ENCODE peak calls at places on chromosomes 1 and 21, in eight cellular contexts. V, F, B, P, S, N, R and Z are unnamed samples.

GRCh38 chr1:19310720-19311502 is 1.0 kb downstream of the AKR7A2 start:
- DNase-seq in V (peak), F (no peak), B (no peak), P (no peak), S (no peak), N (no peak), R (peak), Z (no peak)

GRCh38 chr1:66943361-66943969 is 18.7 kb downstream of the MIER1 start:
- DNase-seq in V (no peak), F (no peak), B (no peak), P (no peak), S (no peak), N (no peak), R (no peak), Z (no peak)

GRCh38 chr1:3981746-3982505 is 81.9 kb upstream of the C1orf174 start:
- DNase-seq in V (peak), F (no peak), B (no peak), P (no peak), S (no peak), N (no peak), R (no peak), Z (no peak)

GRCh38 chr1:64540265-64540791 is 70.4 kb downstream of the CACHD1 start:
- DNase-seq in V (no peak), F (no peak), B (no peak), P (no peak), S (no peak), N (no peak), R (no peak), Z (peak)

GRCh38 chr21:14526816-14527689 is 19.1 kb downstream of the SAMSN1 start:
- DNase-seq in V (no peak), F (no peak), B (no peak), P (no peak), S (no peak), N (no peak), R (no peak), Z (no peak)

GRCh38 chr1:247474367-247474766 is 16.5 kb upstream of the OR2B11 start:
- DNase-seq in V (no peak), F (no peak), B (no peak), P (no peak), S (no peak), N (no peak), R (no peak), Z (no peak)

GRCh38 chr1:41379741-41380130 is 18.5 kb downstream of the FOXO6 start:
- DNase-seq in V (no peak), F (no peak), B (no peak), P (no peak), S (no peak), N (no peak), R (no peak), Z (no peak)

GRCh38 chr1:234188454-234188792 is 184.8 kb upstream of the COA6 start:
- DNase-seq in V (no peak), F (no peak), B (no peak), P (no peak), S (no peak), N (no peak), R (no peak), Z (peak)

GRCh38 chr1:203402609-203403337 is 51.9 kb upstream of the FMOD start:
- DNase-seq in V (no peak), F (no peak), B (no peak), P (no peak), S (peak), N (no peak), R (no peak), Z (no peak)

GRCh38 chr1:150981805-150982712 is at the start of gene ANXA9:
- DNase-seq in V (no peak), F (no peak), B (no peak), P (no peak), S (no peak), N (no peak), R (peak), Z (no peak)

GRCh38 chr1:67743072-67743725 is 58.2 kb downstream of the GADD45A start:
- DNase-seq in V (no peak), F (no peak), B (no peak), P (no peak), S (no peak), N (no peak), R (no peak), Z (no peak)

GRCh38 chr1:199018471-199019135 is 379.8 kb downstream of the PTPRC start:
- DNase-seq in V (no peak), F (no peak), B (no peak), P (no peak), S (no peak), N (no peak), R (no peak), Z (no peak)

GRCh38 chr1:64631346-64632052 is 113.4 kb upstream of the RAVER2 start:
- DNase-seq in V (no peak), F (no peak), B (no peak), P (no peak), S (no peak), N (no peak), R (no peak), Z (peak)

GRCh38 chr21:43191521-43191920 is 22.7 kb downstream of the CRYAA start:
- DNase-seq in V (peak), F (no peak), B (peak), P (peak), S (no peak), N (peak), R (peak), Z (no peak)

GRCh38 chr1:167061073-167061464 is 29.1 kb downstream of the GPA33 start:
- DNase-seq in V (no peak), F (no peak), B (no peak), P (no peak), S (no peak), N (no peak), R (no peak), Z (no peak)

GRCh38 chr1:167059729-167060107 is 30.5 kb downstream of the GPA33 start:
- DNase-seq in V (no peak), F (no peak), B (no peak), P (no peak), S (no peak), N (no peak), R (no peak), Z (no peak)

GRCh38 chr1:167057297-167057688 is 32.9 kb downstream of the GPA33 start:
- DNase-seq in V (no peak), F (no peak), B (no peak), P (no peak), S (no peak), N (no peak), R (no peak), Z (peak)

GRCh38 chr1:167060141-167061072 is 29.8 kb downstream of the GPA33 start:
- DNase-seq in V (no peak), F (no peak), B (no peak), P (no peak), S (no peak), N (no peak), R (no peak), Z (peak)

DNA sequence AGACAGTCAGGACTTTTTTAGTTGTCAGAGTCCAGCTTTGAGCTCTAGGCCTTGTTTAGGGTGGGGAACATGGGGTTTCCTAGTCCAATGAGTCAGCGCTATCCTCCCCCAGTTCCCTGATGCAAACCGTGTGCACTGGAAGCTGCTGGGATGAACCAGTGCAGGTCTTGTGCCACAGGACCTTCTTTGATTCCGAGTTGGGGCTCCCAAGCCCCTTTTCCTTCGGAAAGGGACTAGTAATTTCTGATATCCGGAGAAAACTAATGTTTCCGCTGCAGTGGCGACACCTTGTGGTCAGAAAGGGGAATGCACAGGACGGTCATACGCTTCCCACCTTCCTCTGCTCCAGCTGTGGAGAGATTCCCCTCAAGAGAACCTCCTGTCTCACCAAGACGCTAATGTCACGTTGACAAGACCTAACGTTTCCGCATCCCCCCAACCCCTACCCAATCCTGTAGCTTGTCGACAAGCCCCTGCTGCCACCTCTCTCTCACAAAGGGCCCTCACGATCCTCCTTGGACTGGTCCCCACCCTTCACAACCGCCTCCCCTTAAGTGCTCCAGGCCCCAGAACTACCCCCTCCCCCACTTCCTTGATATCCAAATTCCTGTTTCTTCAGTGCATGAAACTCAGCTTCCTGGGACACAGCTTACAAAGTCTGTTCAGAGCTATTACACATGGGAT is 31.0 kb downstream of the GPA33 start:
- DNase-seq in V (peak), F (peak), B (peak), P (peak), S (peak), N (no peak), R (peak), Z (peak)
- H3K27ac ChIP-seq in V (no peak), F (no peak), B (no peak), P (no peak), S (no peak), N (no peak), R (no peak), Z (no peak)

DNA sequence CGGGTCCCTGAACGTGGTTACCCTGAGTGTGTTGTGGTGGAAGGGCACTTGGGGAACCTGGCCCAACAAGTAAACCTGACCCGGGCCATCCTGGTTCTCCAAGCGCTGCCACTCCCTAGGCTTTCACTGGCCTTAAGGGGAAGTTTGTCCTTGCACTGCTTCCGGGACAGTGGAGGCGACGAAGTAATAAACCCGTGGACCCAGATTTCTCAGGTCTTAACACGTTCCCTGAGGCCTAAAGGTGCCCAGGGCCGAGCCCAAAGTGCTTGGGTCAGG is 261 bp upstream of the CCDC24 start:
- DNase-seq in V (no peak), F (no peak), B (no peak), P (no peak), S (no peak), N (no peak), R (no peak), Z (no peak)
- H3K27ac ChIP-seq in V (peak), F (peak), B (peak), P (peak), S (no peak), N (peak), R (peak), Z (peak)

GRCh38 chr1:243505986-243506689 is 250.3 kb downstream of the SDCCAG8 start:
- DNase-seq in V (no peak), F (peak), B (no peak), P (no peak), S (no peak), N (no peak), R (no peak), Z (no peak)
- H3K27ac ChIP-seq in V (peak), F (no peak), B (no peak), P (no peak), S (no peak), N (no peak), R (no peak), Z (no peak)

GRCh38 chr1:113073457-113073950 is 506 bp downstream of the LRIG2 start:
- DNase-seq in V (no peak), F (no peak), B (no peak), P (peak), S (peak), N (peak), R (peak), Z (no peak)

GRCh38 chr1:113072757-113073456 is at the start of gene LRIG2:
- DNase-seq in V (peak), F (peak), B (peak), P (peak), S (peak), N (peak), R (peak), Z (peak)

GRCh38 chr1:113072141-113072756 is 749 bp upstream of the LRIG2 start:
- DNase-seq in V (no peak), F (no peak), B (no peak), P (no peak), S (no peak), N (no peak), R (no peak), Z (no peak)

DNA sequence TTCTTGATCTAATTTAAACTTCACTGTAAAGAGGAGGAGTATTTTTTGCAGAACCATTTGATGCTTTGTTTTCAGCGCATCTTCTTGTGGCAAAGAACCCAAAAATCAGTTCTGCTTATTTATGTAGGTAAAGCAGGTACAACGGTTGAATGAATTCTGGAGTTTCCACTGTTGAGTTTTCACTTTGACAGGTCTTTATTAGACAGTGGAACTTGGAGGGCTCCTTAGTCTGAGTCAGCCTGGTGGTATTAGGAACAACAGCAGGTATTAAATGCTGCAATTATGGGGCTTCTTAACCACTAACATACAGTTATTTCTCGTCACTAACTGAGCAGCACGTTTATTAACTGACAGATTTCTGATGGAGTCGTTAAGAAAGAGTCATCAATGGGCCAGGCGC is 1.2 kb downstream of the LRIG2 start:
- DNase-seq in V (no peak), F (no peak), B (no peak), P (no peak), S (no peak), N (no peak), R (no peak), Z (peak)
- H3K27ac ChIP-seq in V (no peak), F (peak), B (no peak), P (peak), S (no peak), N (peak), R (no peak), Z (no peak)

GRCh38 chr1:208160259-208160819 is 83.8 kb downstream of the PLXNA2 start:
- DNase-seq in V (no peak), F (no peak), B (no peak), P (no peak), S (no peak), N (peak), R (no peak), Z (no peak)
- H3K27ac ChIP-seq in V (no peak), F (peak), B (no peak), P (no peak), S (no peak), N (peak), R (no peak), Z (no peak)

DNA sequence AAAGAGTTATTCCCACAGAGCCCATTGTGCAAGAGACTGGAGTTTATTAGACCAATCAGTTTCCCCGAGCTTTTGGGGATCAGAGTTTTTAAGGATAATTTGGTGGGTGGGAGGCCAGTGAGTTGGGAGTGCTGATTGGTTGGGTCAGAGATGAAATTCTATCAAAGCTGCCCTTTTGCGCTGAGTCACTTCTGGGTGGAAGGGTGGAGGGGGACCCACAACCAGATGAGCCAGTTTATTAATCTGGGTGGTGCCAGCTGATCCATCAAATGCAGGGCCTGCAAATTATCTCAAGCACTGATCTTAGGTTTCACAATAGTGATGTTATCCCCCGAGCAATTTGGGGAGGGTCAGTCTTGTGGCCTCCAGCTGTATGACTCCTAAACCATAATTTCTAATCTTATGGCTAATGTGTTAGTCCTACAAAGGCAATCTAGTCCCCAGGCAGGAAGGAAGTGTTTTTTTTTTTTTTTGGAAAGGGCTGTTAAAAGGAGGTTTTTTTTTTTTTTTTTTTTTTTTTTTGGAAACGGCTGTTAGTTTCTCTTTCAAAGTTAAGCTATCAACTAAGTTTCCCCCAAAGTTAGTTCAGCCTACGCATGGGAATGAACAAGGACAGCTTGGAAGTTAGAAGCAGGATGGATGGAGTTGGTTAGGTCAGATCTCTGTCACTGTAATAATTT is 7.4 kb downstream of the SLC16A4 start:
- DNase-seq in V (no peak), F (no peak), B (no peak), P (no peak), S (no peak), N (no peak), R (no peak), Z (peak)
- H3K27ac ChIP-seq in V (peak), F (peak), B (no peak), P (peak), S (no peak), N (no peak), R (no peak), Z (no peak)